ENCODE peak calls at places on chromosomes 11 and 22, in nine cellular contexts. One of them, this sample, is unnamed.

GRCh38 chr11:64744544-64745218 is 739 bp upstream of the RASGRP2 start:
- DNase-seq in mammary epithelial cell: no peak
- DNase-seq in neural progenitor cell: peak; percentile 64
- DNase-seq in mucosa of descending colon: no peak
- DNase-seq in HAP-1: no peak
- DNase-seq in heart left ventricle: peak; percentile 61
- DNase-seq in CD8-positive, alpha-beta memory T cell: peak; percentile 50
- DNase-seq in lower lobe of right lung: no peak
- DNase-seq in colonic mucosa: no peak
- DNase-seq in this sample: no peak

GRCh38 chr11:124791626-124792341 is 8.4 kb downstream of the MSANTD2 start:
- DNase-seq in mammary epithelial cell: no peak
- DNase-seq in neural progenitor cell: no peak
- DNase-seq in mucosa of descending colon: no peak
- DNase-seq in HAP-1: no peak
- DNase-seq in heart left ventricle: no peak
- DNase-seq in CD8-positive, alpha-beta memory T cell: no peak
- DNase-seq in lower lobe of right lung: no peak
- DNase-seq in colonic mucosa: no peak
- DNase-seq in this sample: no peak

GRCh38 chr11:257766-258493 is 20.3 kb upstream of the NLRP6 start:
- DNase-seq in mammary epithelial cell: no peak
- DNase-seq in neural progenitor cell: no peak
- DNase-seq in mucosa of descending colon: no peak
- DNase-seq in HAP-1: no peak
- DNase-seq in heart left ventricle: no peak
- DNase-seq in CD8-positive, alpha-beta memory T cell: no peak
- DNase-seq in lower lobe of right lung: no peak
- DNase-seq in colonic mucosa: no peak
- DNase-seq in this sample: no peak

GRCh38 chr11:78318733-78319132 is 98.9 kb downstream of the GAB2 start:
- DNase-seq in mammary epithelial cell: no peak
- DNase-seq in neural progenitor cell: peak; percentile 63
- DNase-seq in mucosa of descending colon: no peak
- DNase-seq in HAP-1: no peak
- DNase-seq in heart left ventricle: no peak
- DNase-seq in CD8-positive, alpha-beta memory T cell: no peak
- DNase-seq in lower lobe of right lung: no peak
- DNase-seq in colonic mucosa: no peak
- DNase-seq in this sample: no peak

GRCh38 chr11:126345759-126346585 is 9.5 kb upstream of the ST3GAL4 start:
- DNase-seq in mammary epithelial cell: no peak
- DNase-seq in neural progenitor cell: no peak
- DNase-seq in mucosa of descending colon: no peak
- DNase-seq in HAP-1: no peak
- DNase-seq in heart left ventricle: no peak
- DNase-seq in CD8-positive, alpha-beta memory T cell: no peak
- DNase-seq in lower lobe of right lung: no peak
- DNase-seq in colonic mucosa: peak; percentile 37
- DNase-seq in this sample: no peak

GRCh38 chr22:42967933-42968332 is 47.0 kb downstream of the PACSIN2 start:
- DNase-seq in mammary epithelial cell: no peak
- DNase-seq in neural progenitor cell: no peak
- DNase-seq in mucosa of descending colon: no peak
- DNase-seq in HAP-1: no peak
- DNase-seq in heart left ventricle: peak; percentile 68
- DNase-seq in CD8-positive, alpha-beta memory T cell: no peak
- DNase-seq in lower lobe of right lung: peak; percentile 86
- DNase-seq in colonic mucosa: peak; percentile 50
- DNase-seq in this sample: no peak

GRCh38 chr22:34067031-34067430 is 146.8 kb upstream of the LARGE1 start:
- DNase-seq in mammary epithelial cell: no peak
- DNase-seq in neural progenitor cell: no peak
- DNase-seq in mucosa of descending colon: no peak
- DNase-seq in HAP-1: no peak
- DNase-seq in heart left ventricle: no peak
- DNase-seq in CD8-positive, alpha-beta memory T cell: no peak
- DNase-seq in lower lobe of right lung: no peak
- DNase-seq in colonic mucosa: no peak
- DNase-seq in this sample: no peak

GRCh38 chr11:134478176-134478575 is 66.1 kb upstream of the B3GAT1 start:
- DNase-seq in mammary epithelial cell: no peak
- DNase-seq in neural progenitor cell: no peak
- DNase-seq in mucosa of descending colon: no peak
- DNase-seq in HAP-1: no peak
- DNase-seq in heart left ventricle: no peak
- DNase-seq in CD8-positive, alpha-beta memory T cell: no peak
- DNase-seq in lower lobe of right lung: no peak
- DNase-seq in colonic mucosa: no peak
- DNase-seq in this sample: no peak

DNA sequence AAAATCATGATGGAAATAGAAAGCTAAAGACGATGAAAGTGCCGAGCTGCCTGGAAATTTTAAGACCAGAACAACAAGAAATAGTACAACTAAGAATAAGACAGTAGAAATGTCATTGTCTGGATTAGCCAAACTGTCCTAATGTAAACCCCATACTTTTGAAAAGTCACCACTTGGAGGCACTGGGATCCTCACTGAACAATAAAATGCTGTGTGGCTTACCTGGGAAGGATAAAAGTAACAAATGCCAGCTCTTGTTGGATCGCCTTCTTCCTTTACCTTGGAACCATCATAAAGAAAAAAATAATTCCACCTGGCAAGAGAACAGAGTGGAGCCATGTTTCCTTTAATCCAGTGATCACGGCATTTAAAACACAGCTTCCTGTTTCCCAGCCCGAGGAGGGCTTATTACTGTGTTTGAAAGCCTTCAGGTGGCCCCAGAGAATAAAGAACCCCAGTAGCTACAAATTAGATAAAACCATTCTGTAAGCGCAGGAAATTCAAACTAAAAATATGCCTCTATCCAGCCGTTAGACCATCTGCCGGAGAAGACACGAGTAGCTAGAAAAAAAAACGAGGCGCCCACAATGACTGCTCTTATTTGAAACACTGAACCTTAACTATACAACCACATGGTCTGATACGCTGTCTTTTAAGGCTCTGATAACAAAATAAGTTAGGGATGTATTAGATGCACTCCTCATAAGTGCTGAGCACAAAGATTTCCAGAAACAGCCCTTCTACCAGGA is 4.4 kb downstream of the HPS4 start:
- DNase-seq in mammary epithelial cell: no peak
- DNase-seq in neural progenitor cell: no peak
- DNase-seq in mucosa of descending colon: no peak
- DNase-seq in HAP-1: no peak
- DNase-seq in heart left ventricle: no peak
- DNase-seq in CD8-positive, alpha-beta memory T cell: no peak
- DNase-seq in lower lobe of right lung: no peak
- DNase-seq in colonic mucosa: no peak
- DNase-seq in this sample: peak; percentile 29
- H3K4me1 ChIP-seq in mammary epithelial cell: peaks cover 31% of the 10 kb centered on the region
- H3K4me1 ChIP-seq in neural progenitor cell: peaks cover 17% of the 10 kb centered on the region
- H3K4me1 ChIP-seq in mucosa of descending colon: peaks cover 29% of the 10 kb centered on the region
- H3K4me1 ChIP-seq in HAP-1: peaks cover 47% of the 10 kb centered on the region
- H3K4me1 ChIP-seq in heart left ventricle: peaks cover 46% of the 10 kb centered on the region
- H3K4me1 ChIP-seq in CD8-positive, alpha-beta memory T cell: peaks cover 48% of the 10 kb centered on the region
- H3K4me1 ChIP-seq in lower lobe of right lung: peaks cover 47% of the 10 kb centered on the region
- H3K4me1 ChIP-seq in colonic mucosa: peaks cover 9% of the 10 kb centered on the region
- H3K4me1 ChIP-seq in this sample: peaks cover 39% of the 10 kb centered on the region

GRCh38 chr11:61065955-61066638 is 36.2 kb upstream of the CD5 start:
- DNase-seq in mammary epithelial cell: no peak
- DNase-seq in neural progenitor cell: no peak
- DNase-seq in mucosa of descending colon: no peak
- DNase-seq in HAP-1: no peak
- DNase-seq in heart left ventricle: no peak
- DNase-seq in CD8-positive, alpha-beta memory T cell: no peak
- DNase-seq in lower lobe of right lung: no peak
- DNase-seq in colonic mucosa: no peak
- DNase-seq in this sample: no peak

GRCh38 chr11:61066645-61067044 is 35.6 kb upstream of the CD5 start:
- DNase-seq in mammary epithelial cell: no peak
- DNase-seq in neural progenitor cell: no peak
- DNase-seq in mucosa of descending colon: no peak
- DNase-seq in HAP-1: no peak
- DNase-seq in heart left ventricle: no peak
- DNase-seq in CD8-positive, alpha-beta memory T cell: no peak
- DNase-seq in lower lobe of right lung: no peak
- DNase-seq in colonic mucosa: no peak
- DNase-seq in this sample: no peak

GRCh38 chr11:61067782-61068181 is 34.5 kb upstream of the CD5 start:
- DNase-seq in mammary epithelial cell: no peak
- DNase-seq in neural progenitor cell: no peak
- DNase-seq in mucosa of descending colon: no peak
- DNase-seq in HAP-1: no peak
- DNase-seq in heart left ventricle: no peak
- DNase-seq in CD8-positive, alpha-beta memory T cell: no peak
- DNase-seq in lower lobe of right lung: no peak
- DNase-seq in colonic mucosa: no peak
- DNase-seq in this sample: no peak

GRCh38 chr11:61069427-61069826 is 32.9 kb upstream of the CD5 start:
- DNase-seq in mammary epithelial cell: no peak
- DNase-seq in neural progenitor cell: no peak
- DNase-seq in mucosa of descending colon: no peak
- DNase-seq in HAP-1: no peak
- DNase-seq in heart left ventricle: no peak
- DNase-seq in CD8-positive, alpha-beta memory T cell: no peak
- DNase-seq in lower lobe of right lung: no peak
- DNase-seq in colonic mucosa: no peak
- DNase-seq in this sample: no peak

GRCh38 chr11:61068581-61068980 is 33.7 kb upstream of the CD5 start:
- DNase-seq in mammary epithelial cell: no peak
- DNase-seq in neural progenitor cell: no peak
- DNase-seq in mucosa of descending colon: no peak
- DNase-seq in HAP-1: no peak
- DNase-seq in heart left ventricle: no peak
- DNase-seq in CD8-positive, alpha-beta memory T cell: no peak
- DNase-seq in lower lobe of right lung: no peak
- DNase-seq in colonic mucosa: no peak
- DNase-seq in this sample: no peak
- H3K4me1 ChIP-seq in mammary epithelial cell: no peaks in the 10 kb centered on the region
- H3K4me1 ChIP-seq in neural progenitor cell: peaks cover 14% of the 10 kb centered on the region
- H3K4me1 ChIP-seq in mucosa of descending colon: no peaks in the 10 kb centered on the region
- H3K4me1 ChIP-seq in HAP-1: peaks cover 7% of the 10 kb centered on the region
- H3K4me1 ChIP-seq in heart left ventricle: peaks cover 21% of the 10 kb centered on the region
- H3K4me1 ChIP-seq in CD8-positive, alpha-beta memory T cell: peaks cover 67% of the 10 kb centered on the region
- H3K4me1 ChIP-seq in lower lobe of right lung: peaks cover 11% of the 10 kb centered on the region
- H3K4me1 ChIP-seq in colonic mucosa: no peaks in the 10 kb centered on the region
- H3K4me1 ChIP-seq in this sample: no peaks in the 10 kb centered on the region

GRCh38 chr11:6733326-6734030 is 38.3 kb downstream of the OR2AG2 start:
- DNase-seq in mammary epithelial cell: no peak
- DNase-seq in neural progenitor cell: no peak
- DNase-seq in mucosa of descending colon: no peak
- DNase-seq in HAP-1: no peak
- DNase-seq in heart left ventricle: no peak
- DNase-seq in CD8-positive, alpha-beta memory T cell: no peak
- DNase-seq in lower lobe of right lung: no peak
- DNase-seq in colonic mucosa: no peak
- DNase-seq in this sample: no peak

GRCh38 chr11:6724013-6724412 is 40.9 kb upstream of the MRPL17 start:
- DNase-seq in mammary epithelial cell: no peak
- DNase-seq in neural progenitor cell: no peak
- DNase-seq in mucosa of descending colon: no peak
- DNase-seq in HAP-1: no peak
- DNase-seq in heart left ventricle: no peak
- DNase-seq in CD8-positive, alpha-beta memory T cell: no peak
- DNase-seq in lower lobe of right lung: no peak
- DNase-seq in colonic mucosa: no peak
- DNase-seq in this sample: no peak

GRCh38 chr11:6725386-6725896 is 42.3 kb upstream of the MRPL17 start:
- DNase-seq in mammary epithelial cell: no peak
- DNase-seq in neural progenitor cell: no peak
- DNase-seq in mucosa of descending colon: no peak
- DNase-seq in HAP-1: no peak
- DNase-seq in heart left ventricle: no peak
- DNase-seq in CD8-positive, alpha-beta memory T cell: no peak
- DNase-seq in lower lobe of right lung: no peak
- DNase-seq in colonic mucosa: no peak
- DNase-seq in this sample: no peak

DNA sequence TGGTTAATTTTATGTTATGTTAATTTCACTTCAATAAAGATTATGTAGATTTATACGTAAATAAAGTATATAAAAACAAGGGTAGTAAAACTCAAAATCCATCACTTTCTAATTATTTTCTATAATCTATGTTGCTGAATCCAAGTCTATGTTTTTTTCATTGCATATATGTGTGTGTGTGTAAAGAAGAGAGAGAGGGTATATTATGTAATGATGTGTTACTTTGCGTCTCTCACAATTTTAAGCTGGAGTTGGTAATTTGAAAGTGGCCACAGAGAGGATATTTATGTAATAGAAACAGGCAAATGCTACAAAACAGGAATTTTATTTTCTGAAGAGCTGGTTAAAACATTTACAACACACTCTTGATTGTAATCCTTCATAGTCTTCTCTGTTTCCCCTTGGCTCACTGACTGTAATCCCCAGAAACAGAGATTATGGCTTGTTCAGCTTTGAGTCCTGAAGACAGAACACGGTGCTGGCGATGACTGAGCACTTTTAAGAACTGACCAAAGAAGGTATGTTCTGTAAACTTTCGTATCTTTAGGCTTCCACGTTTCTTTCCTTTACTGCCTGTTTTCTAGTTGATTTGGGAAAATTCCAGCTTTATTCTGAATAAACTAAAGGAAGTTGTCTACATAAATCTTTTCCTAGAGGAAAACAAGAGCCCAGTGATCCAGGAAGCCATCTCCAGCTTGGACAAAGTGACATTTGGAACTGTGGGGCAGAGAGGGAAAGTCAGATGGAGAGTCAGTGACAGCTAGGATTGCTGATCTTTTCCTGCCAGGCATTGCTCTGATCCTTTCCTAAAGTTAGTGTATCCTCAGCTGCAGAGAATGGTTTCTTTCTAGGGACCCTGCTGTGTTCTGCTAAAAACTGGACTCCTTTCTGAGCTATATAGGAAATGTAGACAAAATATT is 43.5 kb downstream of the OR2AG2 start:
- DNase-seq in mammary epithelial cell: no peak
- DNase-seq in neural progenitor cell: no peak
- DNase-seq in mucosa of descending colon: no peak
- DNase-seq in HAP-1: no peak
- DNase-seq in heart left ventricle: no peak
- DNase-seq in CD8-positive, alpha-beta memory T cell: no peak
- DNase-seq in lower lobe of right lung: no peak
- DNase-seq in colonic mucosa: no peak
- DNase-seq in this sample: no peak
- H3K4me1 ChIP-seq in mammary epithelial cell: no peaks in the 10 kb centered on the region
- H3K4me1 ChIP-seq in neural progenitor cell: no peaks in the 10 kb centered on the region
- H3K4me1 ChIP-seq in mucosa of descending colon: no peaks in the 10 kb centered on the region
- H3K4me1 ChIP-seq in HAP-1: peaks cover 6% of the 10 kb centered on the region
- H3K4me1 ChIP-seq in heart left ventricle: no peaks in the 10 kb centered on the region
- H3K4me1 ChIP-seq in CD8-positive, alpha-beta memory T cell: peaks cover 62% of the 10 kb centered on the region
- H3K4me1 ChIP-seq in lower lobe of right lung: no peaks in the 10 kb centered on the region
- H3K4me1 ChIP-seq in colonic mucosa: no peaks in the 10 kb centered on the region
- H3K4me1 ChIP-seq in this sample: no peaks in the 10 kb centered on the region

GRCh38 chr11:72890881-72891280 is 76.7 kb downstream of the ATG16L2 start:
- DNase-seq in mammary epithelial cell: no peak
- DNase-seq in neural progenitor cell: no peak
- DNase-seq in mucosa of descending colon: no peak
- DNase-seq in HAP-1: no peak
- DNase-seq in heart left ventricle: no peak
- DNase-seq in CD8-positive, alpha-beta memory T cell: no peak
- DNase-seq in lower lobe of right lung: no peak
- DNase-seq in colonic mucosa: no peak
- DNase-seq in this sample: no peak

DNA sequence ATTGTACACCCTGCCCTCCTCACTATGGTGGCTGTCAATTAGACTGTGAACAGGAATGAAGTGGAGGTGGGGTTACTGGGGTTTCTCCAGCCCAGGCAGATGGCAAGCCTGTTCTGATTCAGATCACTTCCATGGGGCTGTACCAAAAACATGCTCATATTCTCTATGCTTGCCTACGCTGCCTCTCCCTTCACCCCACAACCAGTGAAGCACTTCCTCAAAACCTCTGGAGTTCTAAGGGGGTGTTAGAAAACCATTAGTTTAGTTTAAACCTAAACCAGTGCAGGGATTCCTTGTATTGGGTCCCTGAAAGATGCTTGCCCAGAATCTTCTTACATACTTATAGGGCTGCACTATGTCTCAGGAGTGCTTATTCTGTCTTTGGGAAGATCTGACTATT is 71.6 kb downstream of the ATG16L2 start:
- DNase-seq in mammary epithelial cell: no peak
- DNase-seq in neural progenitor cell: no peak
- DNase-seq in mucosa of descending colon: no peak
- DNase-seq in HAP-1: no peak
- DNase-seq in heart left ventricle: no peak
- DNase-seq in CD8-positive, alpha-beta memory T cell: no peak
- DNase-seq in lower lobe of right lung: no peak
- DNase-seq in colonic mucosa: no peak
- DNase-seq in this sample: no peak
- H3K4me1 ChIP-seq in mammary epithelial cell: no peaks in the 10 kb centered on the region
- H3K4me1 ChIP-seq in neural progenitor cell: no peaks in the 10 kb centered on the region
- H3K4me1 ChIP-seq in mucosa of descending colon: no peaks in the 10 kb centered on the region
- H3K4me1 ChIP-seq in HAP-1: peaks cover 6% of the 10 kb centered on the region
- H3K4me1 ChIP-seq in heart left ventricle: no peaks in the 10 kb centered on the region
- H3K4me1 ChIP-seq in CD8-positive, alpha-beta memory T cell: no peaks in the 10 kb centered on the region
- H3K4me1 ChIP-seq in lower lobe of right lung: no peaks in the 10 kb centered on the region
- H3K4me1 ChIP-seq in colonic mucosa: no peaks in the 10 kb centered on the region
- H3K4me1 ChIP-seq in this sample: no peaks in the 10 kb centered on the region